ENCODE peak calls at places on chromosomes 1 and 21, in four cellular contexts. U is K562, J is HL-60, D is GM12878. A is an unnamed sample.

GRCh38 chr21:38533887-38534286 is 35.6 kb upstream of the ERG start:
- DNase-seq in D (no peak), U (no peak), J (no peak), A (no peak)

GRCh38 chr1:167663002-167663772 is 33.2 kb downstream of the RCSD1 start:
- DNase-seq in J (no peak), D (peak), U (peak), A (no peak)

GRCh38 chr1:211113566-211113965 is 20.4 kb downstream of the KCNH1 start:
- DNase-seq in D (no peak), J (no peak), U (no peak), A (no peak)

GRCh38 chr1:41557751-41558455 is 73.4 kb upstream of the EDN2 start:
- DNase-seq in J (no peak), U (no peak), D (no peak), A (no peak)

GRCh38 chr1:30271401-30272287 is 451.7 kb downstream of the MATN1 start:
- DNase-seq in J (no peak), D (no peak), U (no peak), A (no peak)

GRCh38 chr1:64038965-64039926 is 164.2 kb upstream of the UBE2U start:
- DNase-seq in U (no peak), J (no peak), D (no peak), A (no peak)

GRCh38 chr1:35398739-35399138 is 130.2 kb downstream of the ZMYM4 start:
- DNase-seq in U (no peak), D (no peak), J (no peak), A (no peak)

GRCh38 chr1:30670195-30671060 is 53.0 kb downstream of the MATN1 start:
- DNase-seq in U (no peak), D (no peak), J (no peak), A (no peak)

GRCh38 chr21:45905196-45905595 is 76.4 kb upstream of the COL6A1 start:
- DNase-seq in D (no peak), U (no peak), J (no peak), A (no peak)

GRCh38 chr21:42097860-42098259 is 26.7 kb downstream of the UMODL1 start:
- DNase-seq in U (peak), J (no peak), D (no peak), A (no peak)

GRCh38 chr1:27574871-27575831 is 28.8 kb downstream of the AHDC1 start:
- DNase-seq in J (no peak), D (no peak), U (peak), A (no peak)

GRCh38 chr1:41626616-41627375 is 142.3 kb upstream of the EDN2 start:
- DNase-seq in J (no peak), D (peak), U (no peak), A (no peak)

GRCh38 chr1:225825078-225825477 is 15.2 kb downstream of the EPHX1 start:
- DNase-seq in J (no peak), U (peak), D (no peak), A (no peak)

GRCh38 chr1:157292302-157292701 is 154.1 kb upstream of the ETV3 start:
- DNase-seq in D (no peak), J (no peak), U (no peak), A (no peak)

GRCh38 chr1:162873671-162874666 is 13.0 kb upstream of the CCDC190 start:
- DNase-seq in U (no peak), D (no peak), J (no peak), A (no peak)

GRCh38 chr1:199794105-199794863 is 233.2 kb upstream of the NR5A2 start:
- DNase-seq in D (no peak), J (peak), U (no peak), A (no peak)

GRCh38 chr1:101051688-101052638 is 26.4 kb upstream of the DPH5 start:
- DNase-seq in U (no peak), D (no peak), J (no peak), A (peak)

GRCh38 chr1:164466001-164466421 is 93.0 kb upstream of the PBX1 start:
- DNase-seq in J (no peak), U (no peak), D (no peak), A (no peak)

GRCh38 chr1:235908742-235909520 is 42.2 kb upstream of the LYST start:
- DNase-seq in U (no peak), J (no peak), D (no peak), A (no peak)

GRCh38 chr1:184973308-184974085 is 811 bp downstream of the NIBAN1 start:
- DNase-seq in U (peak), J (peak), D (peak), A (peak)

GRCh38 chr1:46522184-46522968 is 29.1 kb downstream of the KNCN start:
- DNase-seq in U (peak), J (no peak), D (no peak), A (no peak)

GRCh38 chr1:10082785-10083479 is 50.2 kb downstream of the UBE4B start:
- DNase-seq in D (no peak), J (no peak), U (no peak), A (no peak)

GRCh38 chr1:192461684-192462083 is 113.9 kb upstream of the RGS1 start:
- DNase-seq in J (no peak), D (no peak), U (no peak), A (no peak)

GRCh38 chr1:37485902-37486679 is 11.7 kb downstream of the ZC3H12A start:
- DNase-seq in D (no peak), J (no peak), U (no peak), A (no peak)

GRCh38 chr1:109912214-109912861 is 1.7 kb downstream of the CSF1 start:
- DNase-seq in U (no peak), D (no peak), J (no peak), A (no peak)

GRCh38 chr1:160454371-160455152 is 54.2 kb downstream of the VANGL2 start:
- DNase-seq in U (no peak), J (no peak), D (no peak), A (no peak)

GRCh38 chr1:42743302-42744029 is 3.4 kb upstream of the CLDN19 start:
- DNase-seq in D (no peak), J (no peak), U (no peak), A (no peak)

GRCh38 chr1:161119379-161120061 is 1.6 kb downstream of the NIT1 start:
- DNase-seq in J (peak), D (no peak), U (peak), A (peak)

GRCh38 chr1:185644531-185644930 is 89.7 kb upstream of the HMCN1 start:
- DNase-seq in D (no peak), J (no peak), U (no peak), A (no peak)

GRCh38 chr1:21508580-21509350 is 458 bp upstream of the ALPL start:
- DNase-seq in J (peak), U (peak), D (no peak), A (peak)
- TF ChIP-seq POLR2AphosphoS5 in J (no peak), U (no peak), D (no peak), A (no peak)

DNA sequence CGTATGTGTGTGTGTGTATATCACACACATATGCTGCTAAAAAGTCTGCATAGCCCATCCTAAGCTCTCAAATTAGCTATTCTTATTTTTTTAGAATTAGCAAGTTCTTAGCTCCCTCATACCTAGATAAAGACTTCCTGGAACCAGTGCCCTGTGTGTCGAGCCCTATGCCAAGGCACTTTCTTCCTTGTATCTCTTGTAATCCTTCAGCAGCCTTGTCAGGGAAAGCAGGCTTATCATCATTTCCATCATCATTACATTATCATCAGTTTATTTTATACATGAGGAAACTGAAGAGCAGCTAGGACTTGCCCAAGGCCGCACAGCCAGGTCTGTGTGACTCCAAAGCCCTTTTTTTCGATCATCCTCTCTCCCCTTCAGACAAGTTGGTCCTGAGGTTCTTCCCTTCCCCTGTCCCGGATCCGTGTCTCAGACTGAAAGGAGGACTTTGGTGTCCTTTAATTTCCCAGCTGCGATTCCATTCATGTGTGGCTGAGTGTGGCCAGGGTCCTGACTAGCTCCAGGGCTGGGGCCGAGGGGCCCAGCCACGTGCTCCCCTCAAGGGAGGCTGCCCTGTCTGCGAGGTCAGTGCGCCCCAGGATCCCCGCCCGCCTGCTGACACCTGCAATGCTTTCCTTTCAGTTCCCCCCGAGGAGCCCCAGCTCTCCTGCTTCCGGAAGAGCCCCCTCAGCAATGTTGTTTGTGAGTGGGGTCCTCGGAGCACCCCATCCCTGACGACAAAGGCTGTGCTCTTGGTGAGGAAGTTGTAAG is 24.9 kb downstream of the IL6R start:
- DNase-seq in J (no peak), U (no peak), D (no peak), A (no peak)
- TF ChIP-seq SPI1 in J (no peak), U (no peak), D (no peak), A (no peak)

DNA sequence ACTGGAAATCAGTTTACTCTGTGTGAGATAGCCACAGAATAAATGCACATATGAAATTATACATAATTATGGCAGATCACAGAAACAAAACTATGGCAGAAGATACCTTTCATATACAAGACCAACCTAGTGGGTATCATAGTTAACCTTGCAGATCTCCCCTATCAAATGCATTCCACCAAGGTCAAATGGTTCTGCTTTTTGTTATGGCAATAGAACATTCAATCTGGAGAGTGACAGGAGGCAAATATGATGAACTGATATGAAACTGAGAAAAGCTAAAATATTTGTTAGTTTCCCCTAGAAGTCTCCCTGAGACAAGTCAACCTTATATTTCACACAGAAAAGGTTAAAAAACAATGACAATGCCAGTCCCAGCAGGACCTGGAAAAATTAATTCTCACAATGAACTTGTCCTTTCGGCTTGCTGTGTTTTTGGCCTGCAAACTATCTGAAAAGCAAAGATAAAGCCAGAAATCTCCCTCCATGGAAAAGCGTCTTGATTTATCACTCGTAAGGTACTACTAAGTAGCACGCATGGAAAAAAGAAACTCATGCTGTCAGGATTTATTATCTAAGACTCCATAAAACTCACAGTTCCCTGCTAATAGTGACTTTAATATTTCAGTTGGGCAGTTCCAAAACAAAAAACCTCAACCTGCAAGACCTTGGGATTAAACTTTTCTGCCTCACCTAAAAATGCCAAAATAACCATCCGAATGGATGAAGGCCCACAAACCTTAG is 174.3 kb downstream of the TGFBR3 start:
- DNase-seq in J (no peak), U (no peak), D (no peak), A (no peak)
- TF ChIP-seq POLR2AphosphoS5 in J (no peak), U (no peak), D (no peak), A (no peak)

DNA sequence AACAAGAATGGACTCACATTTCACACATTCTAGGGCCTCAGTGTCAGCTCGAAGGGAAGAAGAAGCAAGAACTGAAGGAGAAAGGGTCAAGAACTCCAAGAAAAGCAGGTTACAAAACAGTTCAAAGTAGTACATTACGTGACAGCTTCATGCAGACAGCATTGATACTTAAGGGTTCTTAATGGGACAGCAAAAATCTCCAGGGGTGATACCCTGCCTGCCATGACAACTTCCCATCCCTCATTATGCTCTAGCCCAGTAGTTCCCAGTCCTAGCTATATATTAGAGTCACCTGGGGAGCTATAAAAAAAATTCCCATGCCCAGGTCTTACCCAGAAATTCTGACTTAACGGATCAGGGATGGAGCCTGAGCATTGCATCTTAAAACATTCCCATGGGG is 51.2 kb upstream of the PROX1 start:
- DNase-seq in U (no peak), J (no peak), D (no peak), A (no peak)
- TF ChIP-seq SPI1 in U (no peak), J (no peak), D (no peak), A (no peak)

A was measured in GM12891.